ENCODE peak calls at places on chromosomes 7 and 10, in six cellular contexts. V is upper lobe of right lung, E is heart right ventricle, A is breast epithelium, H is testis, R is OCI-LY7. I is an unnamed sample. For H3K4me1 and H3K9me3, the result is how much of the 10 kb centered on the place peaks cover.

GRCh38 chr10:18713077-18713476 is 53.8 kb downstream of the ARL5B start:
- DNase-seq in R (no peak), E (no peak), V (no peak), H (no peak), A (no peak), I (no peak)

GRCh38 chr7:118151671-118152070 is 32.3 kb upstream of the LSM8 start:
- DNase-seq in R (no peak), A (no peak), H (no peak), V (no peak), E (no peak), I (no peak)

GRCh38 chr7:129615018-129615417 is 3.5 kb downstream of the NRF1 start:
- DNase-seq in E (no peak), R (peak), A (no peak), V (no peak), H (no peak), I (no peak)

GRCh38 chr7:151487246-151487645 is 32.4 kb downstream of the RHEB start:
- DNase-seq in A (no peak), R (no peak), E (no peak), H (no peak), V (no peak), I (no peak)

GRCh38 chr10:97335188-97335619 is 675 bp upstream of the FRAT2 start:
- DNase-seq in E (peak), R (peak), V (peak), H (no peak), A (no peak), I (no peak)

GRCh38 chr10:67969875-67970274 is 85.4 kb downstream of the SIRT1 start:
- DNase-seq in A (no peak), V (no peak), R (no peak), H (no peak), E (no peak), I (no peak)

GRCh38 chr10:132899751-132900065 is 42.7 kb downstream of the CFAP46 start:
- DNase-seq in H (no peak), A (no peak), V (peak), E (no peak), R (no peak), I (no peak)

GRCh38 chr7:30770936-30771858 is at the start of gene MINDY4:
- DNase-seq in H (peak), R (no peak), A (peak), V (peak), E (peak), I (no peak)

GRCh38 chr10:86313621-86314041 is 53.0 kb downstream of the GRID1 start:
- DNase-seq in A (no peak), V (peak), R (no peak), H (no peak), E (no peak), I (no peak)

GRCh38 chr10:43649149-43649523 is 455 bp upstream of the ZNF32 start:
- DNase-seq in A (no peak), E (no peak), V (no peak), R (no peak), H (no peak), I (no peak)

GRCh38 chr7:33043875-33044718 is 18.5 kb downstream of the NT5C3A start:
- DNase-seq in A (no peak), R (no peak), V (no peak), H (no peak), E (no peak), I (no peak)

GRCh38 chr7:28065721-28066285 is 114.8 kb downstream of the JAZF1 start:
- DNase-seq in H (no peak), R (no peak), A (no peak), E (no peak), V (no peak), I (no peak)

GRCh38 chr10:73448384-73448783 is 15.0 kb upstream of the MSS51 start:
- DNase-seq in V (no peak), H (no peak), A (no peak), R (no peak), E (no peak), I (no peak)

GRCh38 chr7:39621261-39621660 is 2.1 kb upstream of the RALA start:
- DNase-seq in H (no peak), R (no peak), V (no peak), A (no peak), E (no peak), I (no peak)

GRCh38 chr7:121279060-121279620 is 49.7 kb upstream of the WNT16 start:
- DNase-seq in H (no peak), E (no peak), A (no peak), V (no peak), R (no peak), I (no peak)

GRCh38 chr7:150439926-150440325 is 10.5 kb upstream of the GIMAP8 start:
- DNase-seq in R (no peak), H (no peak), A (no peak), V (no peak), E (no peak), I (no peak)

GRCh38 chr7:90173127-90173844 is 19.0 kb downstream of the STEAP1 start:
- DNase-seq in H (no peak), E (no peak), R (no peak), A (no peak), V (no peak), I (no peak)

GRCh38 chr7:136887317-136887716 is 18.9 kb downstream of the CHRM2 start:
- DNase-seq in E (no peak), A (no peak), R (no peak), H (no peak), V (no peak), I (no peak)

GRCh38 chr10:88227342-88228018 is 355.6 kb downstream of the RNLS start:
- DNase-seq in A (no peak), V (no peak), E (no peak), H (peak), R (no peak), I (no peak)

GRCh38 chr7:25149844-25150243 is 24.8 kb upstream of the CYCS start:
- DNase-seq in H (peak), A (no peak), E (no peak), R (no peak), V (no peak), I (no peak)

GRCh38 chr7:106064836-106065559 is 47.1 kb downstream of the SYPL1 start:
- DNase-seq in H (peak), E (peak), R (no peak), A (peak), V (peak), I (no peak)

GRCh38 chr7:15462721-15463389 is 99.0 kb downstream of the AGMO start:
- DNase-seq in H (no peak), V (no peak), A (no peak), E (no peak), R (no peak), I (no peak)

GRCh38 chr7:143177374-143178119 is 5.7 kb upstream of the TAS2R39 start:
- DNase-seq in H (no peak), R (peak), A (no peak), V (no peak), E (no peak), I (no peak)

GRCh38 chr7:78345979-78346378 is 547.4 kb downstream of the PHTF2 start:
- DNase-seq in R (no peak), V (peak), H (no peak), E (no peak), A (no peak), I (no peak)

GRCh38 chr7:159143780-159144755 is 599 bp downstream of the VIPR2 start:
- DNase-seq in H (peak), E (peak), R (no peak), A (no peak), V (no peak), I (no peak)

GRCh38 chr10:8026349-8027259 is 27.9 kb upstream of the GATA3 start:
- DNase-seq in R (no peak), E (no peak), H (no peak), V (no peak), A (no peak), I (no peak)

GRCh38 chr10:101618871-101619270 is 30.8 kb downstream of the DPCD start:
- DNase-seq in H (no peak), E (no peak), A (no peak), V (no peak), R (peak), I (no peak)

GRCh38 chr10:62894156-62894555 is 78.0 kb upstream of the EGR2 start:
- DNase-seq in V (no peak), H (no peak), A (no peak), R (no peak), E (no peak), I (no peak)

GRCh38 chr7:99997545-99998137 is 17.8 kb upstream of the ZKSCAN1 start:
- DNase-seq in E (peak), R (no peak), A (peak), H (peak), V (peak), I (no peak)

GRCh38 chr10:98349508-98349922 is 65.5 kb downstream of the PYROXD2 start:
- DNase-seq in A (no peak), R (peak), H (no peak), V (no peak), E (peak), I (no peak)

GRCh38 chr7:36473454-36474282 is 84.0 kb downstream of the ANLN start:
- DNase-seq in H (peak), R (peak), A (no peak), V (no peak), E (peak), I (no peak)

GRCh38 chr7:37726022-37726421 is 42.5 kb downstream of the GPR141 start:
- DNase-seq in E (no peak), A (no peak), H (no peak), R (no peak), V (no peak), I (no peak)
- TF ChIP-seq CTCF in E (no peak), A (no peak), H (no peak), R (no peak), V (no peak), I (no peak)

GRCh38 chr7:123748734-123749536 is at the start of gene WASL:
- DNase-seq in A (peak), H (peak), R (peak), E (peak), V (peak), I (peak)
- H3K4me1 ChIP-seq in A (under half), H (under half), R (under half), E (half or more), V (under half), I (half or more)

GRCh38 chr7:1548438-1548831 is 7.6 kb downstream of the TMEM184A start:
- DNase-seq in E (no peak), A (no peak), R (no peak), H (no peak), V (no peak), I (no peak)

GRCh38 chr7:1547777-1548437 is 8.1 kb downstream of the TMEM184A start:
- DNase-seq in R (no peak), H (no peak), V (no peak), E (peak), A (no peak), I (no peak)

GRCh38 chr7:1550005-1550845 is 5.8 kb downstream of the TMEM184A start:
- DNase-seq in A (no peak), E (no peak), R (no peak), V (no peak), H (no peak), I (no peak)

GRCh38 chr7:1549357-1550004 is 6.5 kb downstream of the TMEM184A start:
- DNase-seq in E (no peak), H (no peak), V (no peak), A (no peak), R (no peak), I (no peak)

GRCh38 chr7:1548944-1549343 is 7.1 kb downstream of the TMEM184A start:
- DNase-seq in R (no peak), H (no peak), E (no peak), A (no peak), V (no peak), I (no peak)
- H3K9me3 ChIP-seq in R (under half), H (under half), E (under half), A (under half), V (under half), I (under half)

DNA sequence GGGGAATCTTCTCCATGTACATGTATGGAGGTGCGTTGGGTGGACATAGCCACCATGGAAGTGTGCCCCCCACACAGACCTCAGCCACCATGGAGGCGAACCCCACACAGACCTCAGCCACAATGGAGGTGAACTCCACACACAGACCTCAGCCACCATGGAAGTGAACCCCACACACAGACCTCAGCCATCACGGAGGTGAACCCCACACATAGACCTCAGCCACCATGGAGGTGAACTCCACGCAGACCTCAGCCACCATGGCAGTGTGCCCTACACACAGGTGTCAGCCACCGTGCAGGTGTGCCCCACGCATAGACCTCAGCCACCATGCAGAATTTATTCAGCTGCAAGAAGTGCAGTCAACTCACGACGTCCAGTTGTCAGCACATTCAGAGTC is 339.7 kb downstream of the ACTR3B start:
- DNase-seq in V (no peak), E (no peak), H (no peak), R (no peak), A (no peak), I (no peak)
- TF ChIP-seq CTCF in V (no peak), E (no peak), H (no peak), R (no peak), A (no peak), I (no peak)

DNA sequence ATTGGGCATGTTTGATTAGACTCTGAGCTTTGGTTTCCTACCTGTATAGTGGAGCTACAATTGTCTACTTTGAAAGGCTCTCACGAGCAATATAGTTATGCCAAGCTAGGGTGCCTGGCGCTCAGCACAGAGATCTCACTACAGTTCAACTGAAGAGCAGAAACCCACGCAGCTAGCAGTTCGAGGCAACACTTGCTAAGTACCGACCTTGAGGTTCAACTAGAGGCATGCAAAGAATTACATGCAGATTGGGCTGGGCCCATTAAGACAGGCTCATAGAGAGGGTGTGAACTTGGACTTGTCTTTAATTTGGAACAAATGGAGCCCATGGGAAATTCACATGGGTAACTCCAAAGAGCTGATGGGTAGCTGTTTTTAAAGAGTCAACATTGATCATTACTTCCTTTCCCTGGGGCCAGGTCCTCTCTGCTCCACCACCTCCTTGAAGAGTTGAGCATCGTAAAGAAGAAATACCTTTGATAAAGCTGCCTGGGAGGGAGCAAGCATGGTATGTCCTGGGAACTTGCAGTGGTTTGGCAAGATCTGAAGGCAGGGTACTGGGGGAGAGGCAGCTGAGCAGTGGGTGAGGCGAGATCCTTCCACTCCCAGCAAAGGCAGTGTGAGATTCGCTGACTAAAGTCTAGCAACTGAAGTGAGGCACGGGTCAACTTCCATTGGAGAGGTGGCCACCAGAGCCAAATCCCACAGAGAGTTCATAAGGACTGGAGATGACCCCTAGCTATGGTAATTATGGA is 25.5 kb upstream of the AFAP1L2 start:
- DNase-seq in A (no peak), H (no peak), E (no peak), R (no peak), V (no peak), I (no peak)
- H3K4me1 ChIP-seq in A (under half), H (under half), E (under half), R (under half), V (under half), I (under half)

DNA sequence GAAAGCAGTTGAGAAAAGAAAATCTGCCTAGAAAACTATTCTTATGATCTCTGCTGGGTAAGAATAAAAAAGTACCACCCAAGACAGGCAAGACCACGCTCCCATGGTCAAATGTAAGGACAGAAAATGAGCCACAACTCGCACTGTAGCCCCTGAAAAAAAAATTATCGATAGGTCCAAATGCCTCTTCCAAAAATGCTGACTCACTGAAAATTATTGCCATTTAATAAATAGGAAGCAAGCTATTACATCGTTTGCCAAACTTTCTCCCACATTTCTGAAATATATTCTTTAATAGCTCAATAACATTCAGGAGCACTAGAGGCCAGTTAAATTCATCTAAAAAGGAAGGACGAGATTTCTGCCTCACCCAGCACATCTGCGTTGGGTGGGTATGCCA is 497.9 kb downstream of the KCNMA1 start:
- DNase-seq in V (no peak), H (no peak), E (no peak), R (no peak), A (no peak), I (no peak)
- H3K9me3 ChIP-seq in V (under half), H (under half), E (under half), R (under half), A (under half), I (under half)

GRCh38 chr7:114102996-114103395 is 184.2 kb upstream of the PPP1R3A start:
- DNase-seq in A (no peak), R (no peak), E (no peak), V (no peak), H (no peak), I (no peak)

GRCh38 chr7:114095885-114096284 is 177.1 kb upstream of the PPP1R3A start:
- DNase-seq in R (no peak), E (no peak), V (no peak), H (no peak), A (no peak), I (no peak)

GRCh38 chr7:114102131-114102530 is 183.3 kb upstream of the PPP1R3A start:
- DNase-seq in V (no peak), A (no peak), R (no peak), E (no peak), H (no peak), I (no peak)

GRCh38 chr7:114100810-114101209 is 182.0 kb upstream of the PPP1R3A start:
- DNase-seq in H (no peak), V (no peak), A (no peak), R (no peak), E (no peak), I (no peak)

GRCh38 chr7:114099337-114099736 is 180.5 kb upstream of the PPP1R3A start:
- DNase-seq in H (no peak), E (no peak), V (no peak), R (no peak), A (no peak), I (no peak)
- TF ChIP-seq CTCF in H (no peak), E (no peak), V (no peak), R (no peak), A (no peak), I (no peak)